ENCODE peak calls at places on chromosomes 11 and 22, in four cellular contexts. One of them, this sample, is unnamed.
A peak's percentile ranks its signal among the peaks of the same experiment; 100 is the strongest.

GRCh38 chr11:17550455-17551346 is 3.6 kb downstream of the OTOG start:
- DNase-seq in WTC11: no peak
- DNase-seq in K562: no peak
- DNase-seq in HepG2: no peak
- DNase-seq in this sample: no peak

GRCh38 chr22:17970205-17970708 is 54.1 kb downstream of the MICAL3 start:
- DNase-seq in HepG2: no peak
- DNase-seq in WTC11: no peak
- DNase-seq in K562: peak; percentile 58
- DNase-seq in this sample: no peak

GRCh38 chr11:14380947-14381555 is 22.1 kb upstream of the RRAS2 start:
- DNase-seq in HepG2: peak; percentile 22
- DNase-seq in K562: no peak
- DNase-seq in WTC11: peak; percentile 69
- DNase-seq in this sample: peak; percentile 27

GRCh38 chr11:94171693-94172440 is 43.2 kb downstream of the PANX1 start:
- DNase-seq in HepG2: peak; percentile 31
- DNase-seq in WTC11: peak; percentile 75
- DNase-seq in K562: peak; percentile 84
- DNase-seq in this sample: peak; percentile 63

GRCh38 chr11:122197055-122197987 is 81.3 kb upstream of the BLID start:
- DNase-seq in K562: no peak
- DNase-seq in WTC11: no peak
- DNase-seq in HepG2: peak; percentile 57
- DNase-seq in this sample: no peak

GRCh38 chr22:28560005-28560742 is 119.5 kb downstream of the TTC28 start:
- DNase-seq in HepG2: no peak
- DNase-seq in WTC11: no peak
- DNase-seq in K562: peak; percentile 78
- DNase-seq in this sample: no peak

GRCh38 chr11:12201016-12201985 is 90.9 kb downstream of the MICAL2 start:
- DNase-seq in WTC11: no peak
- DNase-seq in K562: peak; percentile 93
- DNase-seq in HepG2: peak; percentile 15
- DNase-seq in this sample: no peak

GRCh38 chr11:118342503-118343161 is at the start of gene CD3D:
- DNase-seq in K562: peak; percentile 66
- DNase-seq in HepG2: peak; percentile 20
- DNase-seq in WTC11: no peak
- DNase-seq in this sample: no peak

GRCh38 chr11:96204721-96205459 is 138.1 kb downstream of the MAML2 start:
- DNase-seq in HepG2: no peak
- DNase-seq in K562: no peak
- DNase-seq in WTC11: no peak
- DNase-seq in this sample: no peak

GRCh38 chr22:48453171-48453570 is 1374.5 kb downstream of the BRD1 start:
- DNase-seq in WTC11: no peak
- DNase-seq in K562: no peak
- DNase-seq in HepG2: no peak
- DNase-seq in this sample: no peak

GRCh38 chr22:47309946-47310345 is 547.5 kb downstream of the TBC1D22A start:
- DNase-seq in HepG2: no peak
- DNase-seq in WTC11: no peak
- DNase-seq in K562: no peak
- DNase-seq in this sample: no peak

DNA sequence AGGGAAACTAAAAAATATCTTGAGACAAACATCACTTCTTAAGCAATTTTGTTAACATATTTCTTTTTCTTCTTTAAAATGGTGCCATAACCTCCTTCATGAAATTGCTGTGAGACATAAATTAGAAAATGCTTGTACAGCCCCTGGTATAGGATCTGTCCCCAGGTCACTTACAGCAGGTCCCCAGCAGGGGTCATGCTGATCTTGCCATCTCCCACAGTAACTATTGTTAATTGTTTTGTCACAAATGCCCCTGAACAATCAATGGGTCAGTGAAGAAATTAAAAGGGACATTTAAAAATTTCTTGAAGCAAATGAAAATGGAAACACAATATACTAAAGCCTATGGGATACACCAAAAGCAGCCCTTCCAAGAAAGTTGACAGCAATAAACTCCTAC is 99.8 kb upstream of the OR4B1 start:
- DNase-seq in K562: peak; percentile 53
- DNase-seq in HepG2: peak; percentile 12
- DNase-seq in WTC11: peak; percentile 31
- DNase-seq in this sample: no peak
- TF ChIP-seq ELF4 in K562: no peak
- TF ChIP-seq ELF4 in HepG2: no peak
- TF ChIP-seq ELF4 in WTC11: no peak
- TF ChIP-seq ELF4 in this sample: no peak

DNA sequence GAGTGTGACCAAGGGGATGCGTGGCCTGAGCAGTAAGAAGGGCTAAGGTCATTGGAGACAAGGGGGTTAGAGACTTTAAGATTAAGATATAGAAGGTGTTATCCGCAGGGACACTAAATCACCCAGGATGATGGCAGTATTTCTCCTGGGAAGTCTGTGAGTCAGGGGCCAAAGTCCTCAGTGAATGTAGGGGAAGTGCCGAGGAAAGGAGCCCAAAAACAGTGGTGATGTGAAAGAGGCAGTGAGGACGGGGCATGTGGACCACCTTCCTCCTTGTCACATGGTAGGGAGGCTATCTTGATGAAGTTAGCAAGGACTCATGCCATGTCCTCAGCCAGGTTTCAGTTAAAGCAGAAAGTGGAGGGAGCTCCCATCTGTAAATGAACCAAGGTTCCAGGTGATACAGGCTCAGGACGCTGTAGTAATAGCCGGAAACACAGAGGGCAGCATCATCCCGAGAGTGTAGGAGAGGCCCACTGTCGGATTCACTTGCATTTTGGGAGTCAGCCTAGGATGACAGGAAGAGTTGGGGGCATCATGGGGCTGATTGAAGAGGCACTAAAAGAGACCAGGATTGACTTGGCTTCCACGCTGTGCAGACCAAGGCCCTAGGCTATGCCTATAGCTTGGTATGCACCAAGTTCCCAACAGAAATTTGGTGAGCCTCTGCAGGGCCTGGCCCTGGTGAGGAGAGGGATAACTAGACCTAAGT is 33.5 kb downstream of the WEE1 start:
- DNase-seq in HepG2: peak; percentile 69
- DNase-seq in WTC11: peak; percentile 53
- DNase-seq in K562: no peak
- DNase-seq in this sample: no peak
- TF ChIP-seq ELF4 in HepG2: no peak
- TF ChIP-seq ELF4 in WTC11: no peak
- TF ChIP-seq ELF4 in K562: no peak
- TF ChIP-seq ELF4 in this sample: no peak

GRCh38 chr11:7154881-7155344 is 66.1 kb downstream of the RBMXL2 start:
- DNase-seq in WTC11: no peak
- DNase-seq in HepG2: no peak
- DNase-seq in K562: no peak
- DNase-seq in this sample: no peak
- TF ChIP-seq ELF4 in WTC11: no peak
- TF ChIP-seq ELF4 in HepG2: no peak
- TF ChIP-seq ELF4 in K562: no peak
- TF ChIP-seq ELF4 in this sample: no peak

DNA sequence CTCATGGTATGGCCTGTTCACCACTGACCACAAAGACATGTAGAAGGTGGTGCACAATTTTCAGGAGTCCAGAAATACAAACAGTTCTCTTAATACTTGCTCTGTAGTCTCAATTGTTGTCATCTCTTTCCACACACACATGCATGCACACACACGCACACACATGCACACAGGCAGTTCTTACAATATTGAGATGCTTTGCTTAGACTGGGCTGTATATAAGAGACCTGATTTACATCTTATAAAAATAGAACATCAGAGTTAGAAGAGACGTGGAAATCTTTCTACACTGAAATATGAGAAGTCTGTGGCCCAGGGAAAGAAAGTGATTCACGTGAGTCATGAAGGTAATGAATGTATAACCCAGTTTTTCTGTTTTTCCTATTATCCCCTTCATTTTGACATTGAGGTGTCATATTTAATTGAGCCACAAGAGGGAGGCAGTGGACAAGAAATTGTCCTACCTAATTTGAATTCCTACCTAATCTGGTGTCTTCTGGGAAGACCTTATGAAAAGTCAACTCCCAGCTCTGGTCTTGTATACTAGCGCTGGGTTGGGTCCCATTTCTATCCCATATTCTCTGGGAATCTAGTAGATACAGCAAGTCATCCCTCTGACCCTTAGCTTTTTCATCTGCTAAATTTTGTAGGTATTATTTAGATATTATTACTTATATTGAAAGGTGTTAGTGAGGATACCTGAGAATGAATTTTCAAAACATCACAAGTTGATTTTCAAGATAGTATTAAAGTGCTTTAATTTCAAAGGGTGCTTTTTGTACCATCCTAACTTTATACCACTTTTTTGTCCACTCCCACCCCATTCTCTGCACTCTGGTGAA is 14.9 kb upstream of the MS4A4A start:
- DNase-seq in WTC11: no peak
- DNase-seq in HepG2: peak; percentile 8
- DNase-seq in K562: peak; percentile 52
- DNase-seq in this sample: peak; percentile 42
- TF ChIP-seq ELF4 in WTC11: no peak
- TF ChIP-seq ELF4 in HepG2: no peak
- TF ChIP-seq ELF4 in K562: no peak
- TF ChIP-seq ELF4 in this sample: no peak

GRCh38 chr22:44424131-44424711 is 73.8 kb downstream of the RTL6 start:
- DNase-seq in HepG2: no peak
- DNase-seq in WTC11: no peak
- DNase-seq in K562: no peak
- DNase-seq in this sample: no peak

GRCh38 chr22:44422742-44423370 is 75.2 kb downstream of the RTL6 start:
- DNase-seq in HepG2: no peak
- DNase-seq in K562: no peak
- DNase-seq in WTC11: no peak
- DNase-seq in this sample: no peak

GRCh38 chr22:44424867-44425351 is 73.1 kb downstream of the RTL6 start:
- DNase-seq in WTC11: no peak
- DNase-seq in HepG2: no peak
- DNase-seq in K562: no peak
- DNase-seq in this sample: no peak

GRCh38 chr22:44425356-44425755 is 72.7 kb downstream of the RTL6 start:
- DNase-seq in WTC11: no peak
- DNase-seq in K562: no peak
- DNase-seq in HepG2: no peak
- DNase-seq in this sample: no peak

GRCh38 chr22:44423556-44423955 is 74.5 kb downstream of the RTL6 start:
- DNase-seq in HepG2: no peak
- DNase-seq in K562: no peak
- DNase-seq in WTC11: no peak
- DNase-seq in this sample: no peak
- TF ChIP-seq ELF4 in HepG2: no peak
- TF ChIP-seq ELF4 in K562: no peak
- TF ChIP-seq ELF4 in WTC11: no peak
- TF ChIP-seq ELF4 in this sample: no peak